ENCODE peak calls at places on chromosomes 5 and 9, in eight cellular contexts. One of them, this sample, is unnamed.

GRCh38 chr9:109117856-109118801 is 1.6 kb downstream of the TMEM245 start:
- DNase-seq in HepG2: peak
- DNase-seq in GM23338: peak
- DNase-seq in suprapubic skin: no peak
- DNase-seq in Panc1: no peak
- DNase-seq in spleen: no peak
- DNase-seq in prostate gland: no peak
- DNase-seq in HCT116: no peak
- DNase-seq in this sample: no peak

GRCh38 chr5:154862766-154863165 is 4.3 kb downstream of the CNOT8 start:
- DNase-seq in GM23338: no peak
- DNase-seq in HCT116: no peak
- DNase-seq in HepG2: no peak
- DNase-seq in spleen: no peak
- DNase-seq in prostate gland: no peak
- DNase-seq in suprapubic skin: no peak
- DNase-seq in Panc1: no peak
- DNase-seq in this sample: no peak

GRCh38 chr5:60504342-60504741 is 195.6 kb downstream of the DEPDC1B start:
- DNase-seq in Panc1: no peak
- DNase-seq in GM23338: no peak
- DNase-seq in HepG2: no peak
- DNase-seq in suprapubic skin: no peak
- DNase-seq in spleen: no peak
- DNase-seq in HCT116: no peak
- DNase-seq in prostate gland: no peak
- DNase-seq in this sample: no peak

GRCh38 chr5:9408964-9409363 is 136.9 kb downstream of the SEMA5A start:
- DNase-seq in Panc1: no peak
- DNase-seq in GM23338: no peak
- DNase-seq in suprapubic skin: no peak
- DNase-seq in prostate gland: no peak
- DNase-seq in spleen: no peak
- DNase-seq in HepG2: no peak
- DNase-seq in HCT116: no peak
- DNase-seq in this sample: no peak

GRCh38 chr5:16867585-16867953 is 68.5 kb downstream of the MYO10 start:
- DNase-seq in prostate gland: no peak
- DNase-seq in HepG2: no peak
- DNase-seq in spleen: no peak
- DNase-seq in GM23338: no peak
- DNase-seq in HCT116: no peak
- DNase-seq in suprapubic skin: no peak
- DNase-seq in Panc1: no peak
- DNase-seq in this sample: no peak

GRCh38 chr5:1732238-1732880 is 67.3 kb downstream of the MRPL36 start:
- DNase-seq in GM23338: no peak
- DNase-seq in HCT116: no peak
- DNase-seq in Panc1: no peak
- DNase-seq in suprapubic skin: no peak
- DNase-seq in spleen: peak
- DNase-seq in HepG2: no peak
- DNase-seq in prostate gland: peak
- DNase-seq in this sample: peak

GRCh38 chr5:95983067-95983466 is 21.4 kb upstream of the ELL2 start:
- DNase-seq in spleen: no peak
- DNase-seq in HCT116: no peak
- DNase-seq in Panc1: no peak
- DNase-seq in prostate gland: no peak
- DNase-seq in suprapubic skin: no peak
- DNase-seq in HepG2: no peak
- DNase-seq in GM23338: no peak
- DNase-seq in this sample: no peak

GRCh38 chr9:104895572-104895971 is 32.4 kb downstream of the ABCA1 start:
- DNase-seq in suprapubic skin: no peak
- DNase-seq in prostate gland: no peak
- DNase-seq in spleen: no peak
- DNase-seq in Panc1: no peak
- DNase-seq in HCT116: no peak
- DNase-seq in GM23338: no peak
- DNase-seq in HepG2: no peak
- DNase-seq in this sample: no peak

GRCh38 chr9:122084276-122084675 is 8.8 kb downstream of the TTLL11 start:
- DNase-seq in spleen: no peak
- DNase-seq in HCT116: no peak
- DNase-seq in prostate gland: no peak
- DNase-seq in HepG2: no peak
- DNase-seq in Panc1: no peak
- DNase-seq in suprapubic skin: no peak
- DNase-seq in GM23338: no peak
- DNase-seq in this sample: no peak

GRCh38 chr5:151123897-151124751 is 33.5 kb downstream of the ANXA6 start:
- DNase-seq in suprapubic skin: no peak
- DNase-seq in spleen: peak
- DNase-seq in HCT116: no peak
- DNase-seq in GM23338: no peak
- DNase-seq in HepG2: no peak
- DNase-seq in Panc1: no peak
- DNase-seq in prostate gland: peak
- DNase-seq in this sample: peak

GRCh38 chr9:129177443-129177790 is 644 bp downstream of the IER5L start:
- DNase-seq in suprapubic skin: no peak
- DNase-seq in HepG2: no peak
- DNase-seq in Panc1: no peak
- DNase-seq in spleen: no peak
- DNase-seq in GM23338: peak
- DNase-seq in HCT116: no peak
- DNase-seq in prostate gland: no peak
- DNase-seq in this sample: no peak

GRCh38 chr9:131270171-131271015 is 5.9 kb downstream of the FAM78A start:
- DNase-seq in GM23338: no peak
- DNase-seq in suprapubic skin: no peak
- DNase-seq in HepG2: no peak
- DNase-seq in Panc1: no peak
- DNase-seq in prostate gland: no peak
- DNase-seq in spleen: peak
- DNase-seq in HCT116: no peak
- DNase-seq in this sample: peak

GRCh38 chr9:125397736-125398135 is 136.1 kb downstream of the GAPVD1 start:
- DNase-seq in Panc1: no peak
- DNase-seq in HepG2: no peak
- DNase-seq in suprapubic skin: no peak
- DNase-seq in prostate gland: no peak
- DNase-seq in spleen: no peak
- DNase-seq in GM23338: no peak
- DNase-seq in HCT116: no peak
- DNase-seq in this sample: no peak

GRCh38 chr5:115543365-115543700 is 1.2 kb downstream of the FEM1C start:
- DNase-seq in prostate gland: peak
- DNase-seq in HepG2: peak
- DNase-seq in spleen: peak
- DNase-seq in Panc1: no peak
- DNase-seq in suprapubic skin: no peak
- DNase-seq in HCT116: no peak
- DNase-seq in GM23338: no peak
- DNase-seq in this sample: no peak

GRCh38 chr5:84059672-84060071 is 325.0 kb downstream of the EDIL3 start:
- DNase-seq in Panc1: no peak
- DNase-seq in HCT116: no peak
- DNase-seq in GM23338: no peak
- DNase-seq in HepG2: no peak
- DNase-seq in spleen: no peak
- DNase-seq in prostate gland: no peak
- DNase-seq in suprapubic skin: no peak
- DNase-seq in this sample: no peak

GRCh38 chr5:55154893-55155292 is 5.1 kb upstream of the GPX8 start:
- DNase-seq in HCT116: no peak
- DNase-seq in GM23338: no peak
- DNase-seq in spleen: no peak
- DNase-seq in Panc1: no peak
- DNase-seq in prostate gland: no peak
- DNase-seq in suprapubic skin: no peak
- DNase-seq in HepG2: no peak
- DNase-seq in this sample: no peak

DNA sequence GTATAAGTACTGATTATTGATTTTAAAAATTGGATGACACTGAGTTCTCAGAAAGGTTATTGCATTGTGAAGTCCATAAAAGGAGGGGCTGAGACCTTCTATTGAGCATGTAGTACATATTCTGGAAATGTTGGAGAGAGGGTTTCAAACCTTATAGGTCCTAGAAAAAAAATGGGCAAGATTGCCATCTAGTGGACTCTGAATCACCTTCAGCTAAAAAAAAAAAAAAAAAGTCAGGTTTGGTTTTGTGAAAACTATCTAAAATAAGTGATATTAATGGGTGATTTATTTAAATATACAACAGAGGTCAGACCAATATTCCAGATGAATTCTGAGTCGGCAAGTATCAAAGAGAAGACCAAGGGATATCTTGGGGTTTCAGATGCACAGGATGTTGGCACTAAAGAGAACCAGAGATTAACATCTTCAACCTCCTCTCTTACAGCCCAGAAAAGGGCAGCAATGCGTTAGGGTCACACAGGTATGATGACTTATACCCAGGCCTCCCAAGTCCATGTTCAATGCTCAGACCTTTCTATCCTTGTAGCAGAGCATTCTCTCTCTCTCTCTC is 109.8 kb upstream of the NMUR2 start:
- DNase-seq in suprapubic skin: no peak
- DNase-seq in prostate gland: no peak
- DNase-seq in HepG2: peak
- DNase-seq in Panc1: no peak
- DNase-seq in GM23338: peak
- DNase-seq in spleen: no peak
- DNase-seq in HCT116: peak
- DNase-seq in this sample: no peak
- TF ChIP-seq POLR2AphosphoS5 in suprapubic skin: no peak
- TF ChIP-seq POLR2AphosphoS5 in prostate gland: no peak
- TF ChIP-seq POLR2AphosphoS5 in HepG2: no peak
- TF ChIP-seq POLR2AphosphoS5 in Panc1: no peak
- TF ChIP-seq POLR2AphosphoS5 in GM23338: no peak
- TF ChIP-seq POLR2AphosphoS5 in spleen: no peak
- TF ChIP-seq POLR2AphosphoS5 in HCT116: no peak
- TF ChIP-seq POLR2AphosphoS5 in this sample: no peak

GRCh38 chr5:127074466-127074865 is 1.2 kb upstream of the C5orf63 start:
- DNase-seq in spleen: no peak
- DNase-seq in HepG2: no peak
- DNase-seq in suprapubic skin: no peak
- DNase-seq in prostate gland: no peak
- DNase-seq in GM23338: no peak
- DNase-seq in Panc1: no peak
- DNase-seq in HCT116: no peak
- DNase-seq in this sample: no peak

GRCh38 chr5:127070243-127070642 is 3.1 kb downstream of the C5orf63 start:
- DNase-seq in HCT116: no peak
- DNase-seq in GM23338: no peak
- DNase-seq in HepG2: no peak
- DNase-seq in spleen: no peak
- DNase-seq in Panc1: no peak
- DNase-seq in suprapubic skin: no peak
- DNase-seq in prostate gland: no peak
- DNase-seq in this sample: no peak

GRCh38 chr5:127077346-127077745 is 4.0 kb upstream of the C5orf63 start:
- DNase-seq in HepG2: no peak
- DNase-seq in prostate gland: no peak
- DNase-seq in GM23338: no peak
- DNase-seq in suprapubic skin: no peak
- DNase-seq in spleen: no peak
- DNase-seq in HCT116: no peak
- DNase-seq in Panc1: no peak
- DNase-seq in this sample: no peak

GRCh38 chr5:127076730-127077129 is 3.4 kb upstream of the C5orf63 start:
- DNase-seq in GM23338: peak
- DNase-seq in HCT116: no peak
- DNase-seq in prostate gland: no peak
- DNase-seq in Panc1: no peak
- DNase-seq in HepG2: no peak
- DNase-seq in suprapubic skin: no peak
- DNase-seq in spleen: no peak
- DNase-seq in this sample: no peak

DNA sequence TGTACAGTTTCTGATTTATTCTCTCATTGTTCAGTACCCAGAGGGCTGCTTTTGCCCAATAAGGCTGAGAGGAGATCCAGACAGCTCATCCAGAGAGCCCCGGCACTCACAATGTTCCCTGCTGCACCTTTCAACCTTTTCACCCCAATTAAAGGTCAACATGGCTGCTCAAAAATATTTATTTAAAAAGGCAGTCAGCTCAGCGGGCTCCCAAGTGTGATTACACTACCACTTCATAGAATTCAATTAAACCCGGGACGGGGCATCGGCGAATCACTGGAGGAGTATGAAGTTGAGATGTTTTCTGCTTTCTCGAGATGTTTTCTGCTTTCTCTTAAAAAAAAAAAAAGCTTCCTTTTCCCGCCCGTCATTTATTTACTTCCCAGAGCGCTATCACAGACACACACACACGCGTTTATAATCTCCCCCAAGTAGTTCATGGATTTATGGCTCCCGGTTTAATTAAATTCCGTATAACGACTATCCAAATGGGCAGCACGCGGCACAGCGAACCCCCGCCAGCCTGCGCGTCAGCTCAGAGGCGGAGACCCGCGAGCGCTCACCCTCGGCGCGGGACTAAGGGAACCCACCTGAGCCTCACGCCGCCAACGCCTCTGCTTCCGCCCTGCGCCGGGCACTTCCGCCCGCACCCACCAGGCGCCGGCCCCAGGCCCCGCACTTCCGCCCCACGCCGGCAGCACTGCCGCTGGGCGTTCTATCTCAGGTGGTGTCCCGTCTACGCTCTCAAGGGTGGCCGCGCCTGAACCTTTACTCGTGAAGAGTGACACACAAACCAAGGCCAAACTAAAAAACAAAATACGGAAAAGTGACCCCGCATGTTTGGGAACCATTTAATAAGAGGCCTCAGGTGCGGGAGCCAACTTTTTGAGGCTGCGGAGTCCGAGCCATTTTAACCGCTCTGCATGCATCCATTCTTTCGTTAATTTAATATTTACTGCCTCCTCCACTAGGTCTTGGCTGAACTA is at the start of gene C5orf63:
- DNase-seq in suprapubic skin: peak
- DNase-seq in prostate gland: peak
- DNase-seq in GM23338: peak
- DNase-seq in HepG2: peak
- DNase-seq in Panc1: no peak
- DNase-seq in spleen: peak
- DNase-seq in HCT116: peak
- DNase-seq in this sample: peak
- TF ChIP-seq CTCF in suprapubic skin: no peak
- TF ChIP-seq CTCF in prostate gland: peak
- TF ChIP-seq CTCF in GM23338: no peak
- TF ChIP-seq CTCF in HepG2: peak
- TF ChIP-seq CTCF in Panc1: no peak
- TF ChIP-seq CTCF in spleen: peak
- TF ChIP-seq CTCF in HCT116: no peak
- TF ChIP-seq CTCF in this sample: no peak

GRCh38 chr5:93289915-93290314 is 291.1 kb downstream of the NR2F1-AS1 start:
- DNase-seq in prostate gland: no peak
- DNase-seq in suprapubic skin: no peak
- DNase-seq in Panc1: no peak
- DNase-seq in GM23338: no peak
- DNase-seq in spleen: no peak
- DNase-seq in HCT116: no peak
- DNase-seq in HepG2: peak
- DNase-seq in this sample: no peak
- TF ChIP-seq POLR2AphosphoS5 in prostate gland: no peak
- TF ChIP-seq POLR2AphosphoS5 in suprapubic skin: no peak
- TF ChIP-seq POLR2AphosphoS5 in Panc1: no peak
- TF ChIP-seq POLR2AphosphoS5 in GM23338: no peak
- TF ChIP-seq POLR2AphosphoS5 in spleen: no peak
- TF ChIP-seq POLR2AphosphoS5 in HCT116: no peak
- TF ChIP-seq POLR2AphosphoS5 in HepG2: no peak
- TF ChIP-seq POLR2AphosphoS5 in this sample: no peak

GRCh38 chr9:4297151-4297794 is 2.6 kb downstream of the GLIS3 start:
- DNase-seq in HCT116: peak
- DNase-seq in prostate gland: peak
- DNase-seq in GM23338: peak
- DNase-seq in HepG2: peak
- DNase-seq in spleen: peak
- DNase-seq in Panc1: no peak
- DNase-seq in suprapubic skin: peak
- DNase-seq in this sample: peak
- TF ChIP-seq CTCF in HCT116: peak
- TF ChIP-seq CTCF in prostate gland: peak
- TF ChIP-seq CTCF in GM23338: peak
- TF ChIP-seq CTCF in HepG2: peak
- TF ChIP-seq CTCF in spleen: no peak
- TF ChIP-seq CTCF in Panc1: peak
- TF ChIP-seq CTCF in suprapubic skin: no peak
- TF ChIP-seq CTCF in this sample: no peak

This sample was measured in stomach.